ENCODE peak calls at places on chromosomes 6 and 20, in nine cellular contexts. E is psoas muscle; I is foreskin keratinocyte; Z is natural killer cell; P is tibial nerve; F is activated CD8-positive, alpha-beta T cell treated with anti-CD3 and anti-CD28 coated beads for 36 hours; N is breast epithelium; Y is chondrocyte; O is BJ. S is an unnamed sample.

GRCh38 chr20:60138263-60139127 is 180.3 kb downstream of the CDH26 start:
- DNase-seq in E (peak; percentile 43), I (no peak), Z (peak; percentile 21), P (no peak), F (peak; percentile 39), N (no peak), Y (no peak), O (no peak), S (peak; percentile 63)

GRCh38 chr20:20227013-20227571 is 140.8 kb upstream of the INSM1 start:
- DNase-seq in E (no peak), I (no peak), Z (no peak), P (no peak), F (no peak), N (no peak), Y (no peak), O (no peak), S (no peak)

GRCh38 chr6:137637161-137637560 is 143.0 kb upstream of the OLIG3 start:
- DNase-seq in E (no peak), I (peak; percentile 80), Z (no peak), P (peak; percentile 68), F (no peak), N (no peak), Y (no peak), O (peak; percentile 95), S (no peak)

GRCh38 chr6:650098-650497 is 6.8 kb downstream of the HUS1B start:
- DNase-seq in E (no peak), I (no peak), Z (no peak), P (no peak), F (no peak), N (no peak), Y (no peak), O (no peak), S (no peak)

GRCh38 chr6:113980937-113981554 is 10.1 kb upstream of the HDAC2 start:
- DNase-seq in E (no peak), I (no peak), Z (no peak), P (no peak), F (peak; percentile 8), N (no peak), Y (no peak), O (no peak), S (peak; percentile 21)

GRCh38 chr20:49901588-49901987 is 13.7 kb downstream of the SPATA2 start:
- DNase-seq in E (no peak), I (no peak), Z (no peak), P (no peak), F (no peak), N (no peak), Y (peak; percentile 51), O (no peak), S (no peak)

GRCh38 chr6:113147544-113147943 is 709.6 kb upstream of the MARCKS start:
- DNase-seq in E (no peak), I (no peak), Z (no peak), P (no peak), F (no peak), N (no peak), Y (no peak), O (peak; percentile 50), S (no peak)

GRCh38 chr6:16918586-16918985 is 157.3 kb upstream of the ATXN1 start:
- DNase-seq in E (no peak), I (no peak), Z (no peak), P (no peak), F (no peak), N (no peak), Y (no peak), O (no peak), S (no peak)

GRCh38 chr6:130453230-130453629 is 87.4 kb downstream of the TMEM200A start:
- DNase-seq in E (no peak), I (peak; percentile 44), Z (no peak), P (no peak), F (no peak), N (no peak), Y (no peak), O (no peak), S (no peak)

GRCh38 chr20:54084727-54085368 is 14.5 kb upstream of the BCAS1 start:
- DNase-seq in E (no peak), I (no peak), Z (no peak), P (no peak), F (no peak), N (no peak), Y (no peak), O (no peak), S (no peak)

GRCh38 chr6:37306026-37306425 is 47.8 kb upstream of the RNF8 start:
- DNase-seq in E (no peak), I (peak; percentile 39), Z (no peak), P (no peak), F (no peak), N (no peak), Y (no peak), O (no peak), S (no peak)

GRCh38 chr6:37303091-37303620 is 45.2 kb upstream of the TMEM217 start:
- DNase-seq in E (no peak), I (no peak), Z (no peak), P (no peak), F (no peak), N (no peak), Y (no peak), O (no peak), S (no peak)

GRCh38 chr6:37302086-37302686 is 44.2 kb upstream of the TMEM217 start:
- DNase-seq in E (no peak), I (no peak), Z (no peak), P (no peak), F (no peak), N (no peak), Y (no peak), O (no peak), S (no peak)

GRCh38 chr6:37304766-37305165 is 46.8 kb upstream of the TMEM217 start:
- DNase-seq in E (no peak), I (no peak), Z (no peak), P (no peak), F (no peak), N (no peak), Y (no peak), O (no peak), S (no peak)

DNA sequence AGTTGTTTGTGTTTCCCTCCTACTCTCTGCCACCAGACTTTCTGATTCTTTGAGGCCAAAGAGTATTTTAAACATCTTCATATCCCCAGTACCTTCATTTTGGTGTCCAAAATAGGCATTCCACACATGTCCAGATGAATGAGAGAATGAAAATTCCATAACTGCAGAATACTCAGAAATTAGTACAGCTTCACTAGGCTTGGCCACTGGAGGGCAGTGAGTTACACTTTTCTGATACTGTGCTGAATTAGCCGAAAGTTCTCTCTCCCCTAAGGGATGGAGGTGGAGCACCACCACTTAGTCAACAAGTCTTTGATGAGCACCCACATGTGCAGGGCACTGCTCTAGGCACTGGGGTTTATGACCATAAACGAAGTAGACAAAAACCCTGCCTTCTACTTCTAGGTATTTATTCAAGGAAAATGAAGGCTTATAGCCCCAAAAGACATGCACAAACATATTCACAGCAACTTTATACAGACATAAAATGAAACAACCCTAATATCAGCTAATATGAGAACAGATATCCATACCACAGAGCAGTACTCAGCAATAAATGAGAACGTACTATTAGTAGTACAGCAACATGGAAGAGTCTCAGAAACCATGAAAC is 46.1 kb upstream of the TMEM217 start:
- DNase-seq in E (no peak), I (peak; percentile 56), Z (no peak), P (no peak), F (peak; percentile 32), N (no peak), Y (no peak), O (no peak), S (peak; percentile 44)
- TF ChIP-seq CTCF in E (peak; percentile 28), I (peak; percentile 75), Z (no peak), P (peak; percentile 25), F (peak; percentile 65), N (peak; percentile 41), Y (peak; percentile 82), O (peak; percentile 76), S (peak; percentile 61)

GRCh38 chr6:36546958-36547645 is at the start of gene STK38:
- DNase-seq in E (peak; percentile 90), I (peak; percentile 72), Z (peak; percentile 87), P (peak; percentile 83), F (peak; percentile 94), N (peak; percentile 91), Y (peak; percentile 85), O (peak; percentile 41), S (peak; percentile 98)
- TF ChIP-seq CTCF in E (no peak), I (peak; percentile 41), Z (no peak), P (no peak), F (no peak), N (no peak), Y (peak; percentile 45), O (peak; percentile 34), S (peak; percentile 51)

GRCh38 chr20:1122388-1123315 is 4.2 kb downstream of the PSMF1 start:
- DNase-seq in E (peak; percentile 31), I (no peak), Z (no peak), P (peak; percentile 56), F (no peak), N (no peak), Y (no peak), O (peak; percentile 14), S (no peak)

GRCh38 chr20:1121439-1121838 is 3.0 kb downstream of the PSMF1 start:
- DNase-seq in E (no peak), I (no peak), Z (no peak), P (no peak), F (no peak), N (no peak), Y (no peak), O (no peak), S (no peak)

GRCh38 chr20:1127840-1128239 is 9.4 kb downstream of the PSMF1 start:
- DNase-seq in E (no peak), I (no peak), Z (no peak), P (no peak), F (no peak), N (no peak), Y (no peak), O (no peak), S (no peak)

GRCh38 chr20:1125266-1125665 is 6.9 kb downstream of the PSMF1 start:
- DNase-seq in E (no peak), I (no peak), Z (no peak), P (no peak), F (no peak), N (no peak), Y (no peak), O (no peak), S (no peak)

DNA sequence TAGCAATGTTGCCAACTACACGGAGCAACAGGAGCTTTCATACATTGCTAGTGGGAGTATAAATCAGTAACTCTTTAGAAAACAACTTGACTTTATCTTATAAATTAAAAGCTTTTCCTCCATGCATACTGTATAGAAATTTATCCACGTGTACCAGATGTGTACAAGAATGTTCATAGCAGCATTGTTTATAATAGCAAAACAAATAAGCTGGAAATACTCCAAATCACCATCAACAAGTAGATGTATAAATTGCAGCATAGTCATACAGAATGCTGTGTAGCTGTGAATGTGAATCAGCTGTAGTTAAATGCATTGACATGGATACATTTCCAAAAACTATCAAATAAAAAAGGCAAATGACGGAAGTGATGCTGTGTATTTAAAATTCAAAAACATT is 6.0 kb downstream of the PSMF1 start:
- DNase-seq in E (no peak), I (no peak), Z (no peak), P (no peak), F (no peak), N (no peak), Y (no peak), O (no peak), S (no peak)
- TF ChIP-seq CTCF in E (no peak), I (no peak), Z (no peak), P (no peak), F (no peak), N (no peak), Y (no peak), O (no peak), S (no peak)

DNA sequence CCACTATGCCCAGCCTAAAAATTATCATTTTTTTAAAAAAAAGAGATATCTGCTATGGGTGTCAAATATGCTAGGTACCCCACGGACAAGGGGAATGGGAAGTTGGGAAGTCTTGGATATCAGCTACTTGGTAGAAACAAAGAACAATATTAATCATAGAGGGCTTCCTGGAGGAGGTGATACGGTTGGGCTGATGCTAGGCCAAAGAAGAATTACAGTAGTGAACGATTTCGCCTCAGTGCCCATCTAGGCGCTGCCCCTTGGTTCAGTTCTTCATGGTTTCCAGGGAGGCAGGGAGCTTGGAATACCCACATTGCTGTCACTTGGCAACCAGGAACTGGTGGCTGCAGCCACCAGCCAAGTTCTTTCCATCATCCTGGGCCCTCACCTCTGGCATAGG is 5.5 kb upstream of the PSMF1 start:
- DNase-seq in E (no peak), I (no peak), Z (no peak), P (no peak), F (no peak), N (no peak), Y (no peak), O (no peak), S (no peak)
- TF ChIP-seq CTCF in E (no peak), I (no peak), Z (no peak), P (no peak), F (no peak), N (no peak), Y (no peak), O (no peak), S (no peak)